ENCODE peak calls at places on chromosomes 12 and 14, in seven cellular contexts. T, N, C, Z, P, F and J are unnamed samples.

GRCh38 chr14:58922211-58922940 is 266.1 kb upstream of the DAAM1 start:
- DNase-seq in T (no peak), N (no peak), C (no peak), Z (no peak), P (peak), F (no peak), J (no peak)

GRCh38 chr14:42057176-42057575 is 450.5 kb downstream of the LRFN5 start:
- DNase-seq in T (no peak), N (no peak), C (peak), Z (no peak), P (peak), F (no peak), J (no peak)

GRCh38 chr12:9588749-9589148 is 19.0 kb downstream of the KLRB1 start:
- DNase-seq in T (no peak), N (no peak), C (no peak), Z (no peak), P (no peak), F (peak), J (no peak)

GRCh38 chr12:26226629-26227375 is 31.4 kb downstream of the SSPN start:
- DNase-seq in T (peak), N (no peak), C (peak), Z (peak), P (peak), F (no peak), J (peak)

GRCh38 chr14:75794615-75795038 is 133.6 kb downstream of the TTLL5 start:
- DNase-seq in T (no peak), N (peak), C (peak), Z (peak), P (peak), F (no peak), J (no peak)

GRCh38 chr12:120413901-120414695 is 23.8 kb upstream of the COX6A1 start:
- DNase-seq in T (no peak), N (no peak), C (no peak), Z (no peak), P (no peak), F (no peak), J (peak)

GRCh38 chr14:83867871-83868270 is 1662.1 kb upstream of the FLRT2 start:
- DNase-seq in T (no peak), N (no peak), C (peak), Z (no peak), P (no peak), F (no peak), J (no peak)

GRCh38 chr12:23781118-23781517 is 168.4 kb downstream of the SOX5 start:
- DNase-seq in T (no peak), N (no peak), C (no peak), Z (no peak), P (no peak), F (no peak), J (no peak)

GRCh38 chr12:123237646-123238329 is 4.6 kb downstream of the MTRFR start:
- DNase-seq in T (peak), N (peak), C (peak), Z (peak), P (peak), F (no peak), J (peak)

GRCh38 chr12:115338566-115339294 is 654.8 kb upstream of the TBX3 start:
- DNase-seq in T (no peak), N (no peak), C (no peak), Z (peak), P (no peak), F (no peak), J (no peak)

GRCh38 chr12:47651368-47652254 is 54.2 kb downstream of the RPAP3 start:
- DNase-seq in T (peak), N (peak), C (peak), Z (peak), P (peak), F (no peak), J (peak)

GRCh38 chr14:68819260-68819691 is 26.4 kb upstream of the ZFP36L1 start:
- DNase-seq in T (no peak), N (no peak), C (peak), Z (no peak), P (peak), F (peak), J (no peak)

GRCh38 chr12:115597157-115597712 is 680.3 kb downstream of the MED13L start:
- DNase-seq in T (no peak), N (peak), C (peak), Z (peak), P (peak), F (no peak), J (no peak)

GRCh38 chr14:93693914-93694313 is 94.4 kb downstream of the PRIMA1 start:
- DNase-seq in T (no peak), N (no peak), C (no peak), Z (no peak), P (no peak), F (no peak), J (no peak)

GRCh38 chr12:6774557-6775062 is 2.3 kb downstream of the LAG3 start:
- DNase-seq in T (no peak), N (no peak), C (no peak), Z (no peak), P (no peak), F (peak), J (no peak)

GRCh38 chr12:6772331-6772695 is at the start of gene LAG3:
- DNase-seq in T (no peak), N (no peak), C (no peak), Z (no peak), P (no peak), F (peak), J (no peak)

GRCh38 chr12:6773662-6774351 is 1.5 kb downstream of the LAG3 start:
- DNase-seq in T (no peak), N (no peak), C (no peak), Z (no peak), P (no peak), F (no peak), J (no peak)

GRCh38 chr12:6771509-6772330 is 600 bp upstream of the LAG3 start:
- DNase-seq in T (no peak), N (no peak), C (no peak), Z (no peak), P (peak), F (no peak), J (no peak)

GRCh38 chr12:6772729-6773661 is 675 bp downstream of the LAG3 start:
- DNase-seq in T (no peak), N (no peak), C (no peak), Z (no peak), P (no peak), F (no peak), J (no peak)
- H3K4me3 ChIP-seq in T (no peak), N (no peak), C (no peak), Z (no peak), P (no peak), F (no peak), J (peak)

GRCh38 chr14:24368562-24369252 is 723 bp downstream of the NFATC4 start:
- DNase-seq in T (peak), N (peak), C (peak), Z (no peak), P (peak), F (no peak), J (no peak)
- TF ChIP-seq CTCF in T (no peak), N (peak), C (no peak), Z (no peak), P (no peak), F (no peak), J (no peak)

GRCh38 chr12:50363141-50363540 is 33.3 kb downstream of the FAM186A start:
- DNase-seq in T (no peak), N (no peak), C (no peak), Z (no peak), P (no peak), F (no peak), J (no peak)
- H3K4me3 ChIP-seq in T (no peak), N (no peak), C (no peak), Z (no peak), P (no peak), F (no peak), J (no peak)

DNA sequence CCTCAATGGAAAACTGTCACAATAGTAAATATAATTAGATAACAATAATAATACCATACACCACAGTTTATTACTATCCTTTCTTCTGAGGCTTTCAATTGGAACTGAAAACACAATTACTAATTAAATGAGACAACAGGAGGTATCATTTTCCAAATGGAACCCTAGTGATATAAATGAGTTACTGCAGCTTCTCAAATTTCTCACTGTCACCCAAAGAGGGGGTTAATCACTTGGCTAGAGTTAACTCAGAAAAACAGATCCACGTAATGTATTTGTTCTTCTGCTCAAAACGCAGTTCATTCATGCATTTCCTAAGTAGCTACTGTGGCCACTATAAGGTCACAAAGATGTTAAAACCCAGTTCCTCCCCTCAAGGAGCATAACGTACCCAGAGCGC is 120.9 kb upstream of the FOXN3 start:
- DNase-seq in T (no peak), N (no peak), C (no peak), Z (no peak), P (no peak), F (no peak), J (no peak)
- TF ChIP-seq CTCF in T (no peak), N (no peak), C (no peak), Z (no peak), P (no peak), F (no peak), J (peak)

GRCh38 chr14:91573894-91574837 is 64.1 kb upstream of the PPP4R3A start:
- DNase-seq in T (peak), N (peak), C (peak), Z (peak), P (peak), F (peak), J (peak)

GRCh38 chr14:91575469-91576208 is 65.5 kb upstream of the PPP4R3A start:
- DNase-seq in T (no peak), N (no peak), C (no peak), Z (no peak), P (no peak), F (no peak), J (no peak)

GRCh38 chr14:91569301-91569700 is 59.2 kb upstream of the PPP4R3A start:
- DNase-seq in T (no peak), N (no peak), C (no peak), Z (no peak), P (no peak), F (no peak), J (no peak)

GRCh38 chr14:91570021-91570420 is 59.9 kb upstream of the PPP4R3A start:
- DNase-seq in T (no peak), N (no peak), C (no peak), Z (no peak), P (no peak), F (no peak), J (no peak)

DNA sequence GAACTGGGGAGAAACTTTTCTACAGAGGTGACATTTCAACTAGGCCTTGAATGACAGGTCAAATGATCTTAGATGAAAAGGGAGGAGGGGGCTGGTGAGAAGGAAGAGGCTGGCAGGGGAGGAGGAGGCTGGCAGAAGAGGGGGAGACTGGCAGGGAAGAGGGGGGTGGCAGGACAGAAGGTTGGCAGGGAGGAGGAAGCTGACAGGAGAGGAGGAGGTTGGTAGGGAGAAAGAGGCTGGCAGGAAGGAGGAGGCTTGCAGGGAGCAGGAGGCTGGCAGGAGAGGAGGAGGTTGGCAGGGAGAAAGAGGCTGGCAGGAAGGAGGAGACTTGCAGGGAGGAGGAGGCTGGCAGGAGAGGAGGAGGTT is 63.4 kb upstream of the PPP4R3A start:
- DNase-seq in T (no peak), N (no peak), C (no peak), Z (no peak), P (no peak), F (no peak), J (no peak)
- H3K4me3 ChIP-seq in T (no peak), N (peak), C (no peak), Z (peak), P (no peak), F (no peak), J (peak)

GRCh38 chr12:54135621-54136027 is 53.2 kb downstream of the SMUG1 start:
- DNase-seq in T (no peak), N (no peak), C (no peak), Z (no peak), P (no peak), F (no peak), J (no peak)

GRCh38 chr12:54140958-54141388 is 47.8 kb downstream of the SMUG1 start:
- DNase-seq in T (peak), N (no peak), C (no peak), Z (no peak), P (peak), F (no peak), J (no peak)

GRCh38 chr12:54136844-54137580 is 51.8 kb downstream of the SMUG1 start:
- DNase-seq in T (no peak), N (peak), C (no peak), Z (no peak), P (no peak), F (no peak), J (no peak)

GRCh38 chr12:54139030-54139429 is 49.8 kb downstream of the SMUG1 start:
- DNase-seq in T (no peak), N (no peak), C (no peak), Z (no peak), P (no peak), F (no peak), J (no peak)

GRCh38 chr12:54138219-54138618 is 50.6 kb downstream of the SMUG1 start:
- DNase-seq in T (no peak), N (no peak), C (no peak), Z (peak), P (no peak), F (no peak), J (no peak)
- TF ChIP-seq CTCF in T (no peak), N (no peak), C (no peak), Z (peak), P (no peak), F (no peak), J (no peak)